ENCODE peak calls at places on chromosome 4, in eight cellular contexts. One of them, this sample, is unnamed.

GRCh38 chr4:111879539-111879938 is 265.7 kb upstream of the FAM241A start:
- ATAC-seq in effector memory CD8-positive, alpha-beta T cell: no peak
- ATAC-seq in activated naive CD8-positive, alpha-beta T cell treated with anti-CD3 and anti-CD28 coated beads, Interleukin-2, amount 10 ng/mL, durations not matched to agents 7 days and 5 days: no peak
- ATAC-seq in activated CD8-positive, alpha-beta memory T cell treated with anti-CD3 and anti-CD28 coated beads, Interleukin-2, amount 10 ng/mL, durations not matched to agents 7 days and 5 days: no peak
- ATAC-seq in right cardiac atrium: no peak
- ATAC-seq in heart left ventricle: no peak
- ATAC-seq in SK-N-SH treated with all-trans-retinoic acid at 6 μM for 48 hours: no peak
- ATAC-seq in left colon: no peak
- ATAC-seq in this sample: no peak

GRCh38 chr4:186700746-186701145 is 22.9 kb downstream of the FAT1 start:
- ATAC-seq in right cardiac atrium: peak; percentile 90
- ATAC-seq in activated CD8-positive, alpha-beta memory T cell treated with anti-CD3 and anti-CD28 coated beads, Interleukin-2, amount 10 ng/mL, durations not matched to agents 7 days and 5 days: no peak
- ATAC-seq in heart left ventricle: peak; percentile 87
- ATAC-seq in left colon: no peak
- ATAC-seq in SK-N-SH treated with all-trans-retinoic acid at 6 μM for 48 hours: no peak
- ATAC-seq in activated naive CD8-positive, alpha-beta T cell treated with anti-CD3 and anti-CD28 coated beads, Interleukin-2, amount 10 ng/mL, durations not matched to agents 7 days and 5 days: no peak
- ATAC-seq in effector memory CD8-positive, alpha-beta T cell: no peak
- ATAC-seq in this sample: no peak

GRCh38 chr4:98939892-98940298 is 11.0 kb upstream of the EIF4E start:
- ATAC-seq in activated naive CD8-positive, alpha-beta T cell treated with anti-CD3 and anti-CD28 coated beads, Interleukin-2, amount 10 ng/mL, durations not matched to agents 7 days and 5 days: no peak
- ATAC-seq in activated CD8-positive, alpha-beta memory T cell treated with anti-CD3 and anti-CD28 coated beads, Interleukin-2, amount 10 ng/mL, durations not matched to agents 7 days and 5 days: no peak
- ATAC-seq in effector memory CD8-positive, alpha-beta T cell: peak; percentile 50
- ATAC-seq in left colon: peak; percentile 44
- ATAC-seq in right cardiac atrium: no peak
- ATAC-seq in heart left ventricle: peak; percentile 42
- ATAC-seq in SK-N-SH treated with all-trans-retinoic acid at 6 μM for 48 hours: peak; percentile 89
- ATAC-seq in this sample: peak; percentile 40

GRCh38 chr4:133618963-133619362 is 469.9 kb downstream of the PCDH10 start:
- ATAC-seq in heart left ventricle: no peak
- ATAC-seq in activated CD8-positive, alpha-beta memory T cell treated with anti-CD3 and anti-CD28 coated beads, Interleukin-2, amount 10 ng/mL, durations not matched to agents 7 days and 5 days: no peak
- ATAC-seq in SK-N-SH treated with all-trans-retinoic acid at 6 μM for 48 hours: no peak
- ATAC-seq in right cardiac atrium: no peak
- ATAC-seq in activated naive CD8-positive, alpha-beta T cell treated with anti-CD3 and anti-CD28 coated beads, Interleukin-2, amount 10 ng/mL, durations not matched to agents 7 days and 5 days: no peak
- ATAC-seq in left colon: no peak
- ATAC-seq in effector memory CD8-positive, alpha-beta T cell: no peak
- ATAC-seq in this sample: no peak

GRCh38 chr4:41438564-41438963 is 99.4 kb upstream of the LIMCH1 start:
- ATAC-seq in left colon: no peak
- ATAC-seq in activated CD8-positive, alpha-beta memory T cell treated with anti-CD3 and anti-CD28 coated beads, Interleukin-2, amount 10 ng/mL, durations not matched to agents 7 days and 5 days: no peak
- ATAC-seq in effector memory CD8-positive, alpha-beta T cell: no peak
- ATAC-seq in heart left ventricle: no peak
- ATAC-seq in right cardiac atrium: no peak
- ATAC-seq in SK-N-SH treated with all-trans-retinoic acid at 6 μM for 48 hours: no peak
- ATAC-seq in activated naive CD8-positive, alpha-beta T cell treated with anti-CD3 and anti-CD28 coated beads, Interleukin-2, amount 10 ng/mL, durations not matched to agents 7 days and 5 days: no peak
- ATAC-seq in this sample: no peak

GRCh38 chr4:156971168-156971601 is 414 bp downstream of the PDGFC start:
- ATAC-seq in activated CD8-positive, alpha-beta memory T cell treated with anti-CD3 and anti-CD28 coated beads, Interleukin-2, amount 10 ng/mL, durations not matched to agents 7 days and 5 days: no peak
- ATAC-seq in left colon: peak; percentile 43
- ATAC-seq in SK-N-SH treated with all-trans-retinoic acid at 6 μM for 48 hours: peak; percentile 1
- ATAC-seq in effector memory CD8-positive, alpha-beta T cell: no peak
- ATAC-seq in right cardiac atrium: peak; percentile 7
- ATAC-seq in heart left ventricle: peak; percentile 36
- ATAC-seq in activated naive CD8-positive, alpha-beta T cell treated with anti-CD3 and anti-CD28 coated beads, Interleukin-2, amount 10 ng/mL, durations not matched to agents 7 days and 5 days: no peak
- ATAC-seq in this sample: no peak

GRCh38 chr4:75135068-75135825 is 202.3 kb downstream of the PARM1 start:
- ATAC-seq in activated naive CD8-positive, alpha-beta T cell treated with anti-CD3 and anti-CD28 coated beads, Interleukin-2, amount 10 ng/mL, durations not matched to agents 7 days and 5 days: no peak
- ATAC-seq in right cardiac atrium: no peak
- ATAC-seq in SK-N-SH treated with all-trans-retinoic acid at 6 μM for 48 hours: no peak
- ATAC-seq in left colon: no peak
- ATAC-seq in heart left ventricle: no peak
- ATAC-seq in effector memory CD8-positive, alpha-beta T cell: no peak
- ATAC-seq in activated CD8-positive, alpha-beta memory T cell treated with anti-CD3 and anti-CD28 coated beads, Interleukin-2, amount 10 ng/mL, durations not matched to agents 7 days and 5 days: no peak
- ATAC-seq in this sample: no peak

GRCh38 chr4:73668806-73669205 is 48.6 kb upstream of the RASSF6 start:
- ATAC-seq in activated CD8-positive, alpha-beta memory T cell treated with anti-CD3 and anti-CD28 coated beads, Interleukin-2, amount 10 ng/mL, durations not matched to agents 7 days and 5 days: no peak
- ATAC-seq in right cardiac atrium: no peak
- ATAC-seq in effector memory CD8-positive, alpha-beta T cell: no peak
- ATAC-seq in heart left ventricle: no peak
- ATAC-seq in activated naive CD8-positive, alpha-beta T cell treated with anti-CD3 and anti-CD28 coated beads, Interleukin-2, amount 10 ng/mL, durations not matched to agents 7 days and 5 days: no peak
- ATAC-seq in left colon: no peak
- ATAC-seq in SK-N-SH treated with all-trans-retinoic acid at 6 μM for 48 hours: peak; percentile 82
- ATAC-seq in this sample: no peak

GRCh38 chr4:6699903-6700302 is 6.2 kb downstream of the S100P start:
- ATAC-seq in left colon: no peak
- ATAC-seq in activated CD8-positive, alpha-beta memory T cell treated with anti-CD3 and anti-CD28 coated beads, Interleukin-2, amount 10 ng/mL, durations not matched to agents 7 days and 5 days: no peak
- ATAC-seq in heart left ventricle: no peak
- ATAC-seq in right cardiac atrium: no peak
- ATAC-seq in effector memory CD8-positive, alpha-beta T cell: no peak
- ATAC-seq in activated naive CD8-positive, alpha-beta T cell treated with anti-CD3 and anti-CD28 coated beads, Interleukin-2, amount 10 ng/mL, durations not matched to agents 7 days and 5 days: no peak
- ATAC-seq in SK-N-SH treated with all-trans-retinoic acid at 6 μM for 48 hours: no peak
- ATAC-seq in this sample: no peak

GRCh38 chr4:2402453-2402852 is 16.0 kb downstream of the ZFYVE28 start:
- ATAC-seq in SK-N-SH treated with all-trans-retinoic acid at 6 μM for 48 hours: peak; percentile 18
- ATAC-seq in effector memory CD8-positive, alpha-beta T cell: peak; percentile 29
- ATAC-seq in left colon: peak; percentile 61
- ATAC-seq in heart left ventricle: no peak
- ATAC-seq in activated naive CD8-positive, alpha-beta T cell treated with anti-CD3 and anti-CD28 coated beads, Interleukin-2, amount 10 ng/mL, durations not matched to agents 7 days and 5 days: peak; percentile 55
- ATAC-seq in right cardiac atrium: no peak
- ATAC-seq in activated CD8-positive, alpha-beta memory T cell treated with anti-CD3 and anti-CD28 coated beads, Interleukin-2, amount 10 ng/mL, durations not matched to agents 7 days and 5 days: peak; percentile 63
- ATAC-seq in this sample: peak; percentile 30